ENCODE peak calls at places on chromosomes 3 and 15, in six cellular contexts. S is choroid plexus epithelial cell; E is stimulated activated CD4-positive, alpha-beta T cell treated with anti-CD3 and anti-CD28 coated beads, Interleukin-1b, Interleukin-23, amount 100 ng/mL, for 24 hours; K is CD8-positive, alpha-beta T cell; I is stimulated activated CD8-positive, alpha-beta memory T cell treated with anti-CD3 and anti-CD28 coated beads, Interleukin-2, amount 100 ng/mL, for 48 hours; Q is HTR-8/SVneo. T is an unnamed sample.
A peak's percentile ranks its signal among the peaks of the same experiment; 100 is the strongest.

GRCh38 chr3:153029350-153029749 is 132.7 kb upstream of the RAP2B start:
- DNase-seq in S (peak; percentile 85), E (no peak), K (no peak), I (no peak), Q (no peak), T (no peak)

GRCh38 chr3:36201546-36201945 is 178.8 kb upstream of the STAC start:
- DNase-seq in S (no peak), E (no peak), K (no peak), I (no peak), Q (no peak), T (no peak)

GRCh38 chr15:84834227-84834955 is 17.2 kb downstream of the ALPK3 start:
- DNase-seq in S (no peak), E (no peak), K (no peak), I (no peak), Q (no peak), T (no peak)

GRCh38 chr15:71725215-71725955 is 85.0 kb upstream of the NR2E3 start:
- DNase-seq in S (peak; percentile 60), E (no peak), K (no peak), I (no peak), Q (no peak), T (no peak)

GRCh38 chr3:100761211-100761921 is 52.1 kb downstream of the TFG start:
- DNase-seq in S (no peak), E (no peak), K (no peak), I (no peak), Q (peak; percentile 4), T (no peak)

GRCh38 chr3:146155022-146155421 is 6.0 kb downstream of the PLOD2 start:
- DNase-seq in S (no peak), E (no peak), K (no peak), I (no peak), Q (no peak), T (no peak)

GRCh38 chr3:137787520-137787919 is 23.4 kb downstream of the SOX14 start:
- DNase-seq in S (no peak), E (no peak), K (no peak), I (no peak), Q (no peak), T (no peak)

GRCh38 chr3:134937256-134938023 is 142.4 kb downstream of the EPHB1 start:
- DNase-seq in S (no peak), E (no peak), K (no peak), I (no peak), Q (no peak), T (no peak)

GRCh38 chr3:138775254-138775595 is 59.5 kb downstream of the PIK3CB start:
- DNase-seq in S (peak; percentile 38), E (no peak), K (no peak), I (no peak), Q (no peak), T (no peak)

GRCh38 chr15:27479232-27480140 is 508.5 kb downstream of the GABRG3 start:
- DNase-seq in S (no peak), E (no peak), K (no peak), I (no peak), Q (no peak), T (no peak)